ENCODE peak calls at places on chromosomes 1 and 21, in ten cellular contexts. One of them, this sample, is unnamed.

GRCh38 chr21:31909153-31909771 is 36.4 kb downstream of the HUNK start:
- DNase-seq in activated T-cell treated with anti-CD3 and anti-CD28 coated beads, Interleukin-2, amount 50 U/mL, for 72 hours: no peak
- DNase-seq in neuronal stem cell: peak; percentile 59
- DNase-seq in mucosa of gallbladder: no peak
- DNase-seq in HuH-7: no peak
- DNase-seq in HCEC 1CT: no peak
- DNase-seq in T follicular helper cell: no peak
- DNase-seq in activated CD4-positive, alpha-beta T cell treated with anti-CD3 and anti-CD28 coated beads, Interleukin-2, amount 50 U/mL, for 24 hours: no peak
- DNase-seq in fibroblast of villous mesenchyme: no peak
- DNase-seq in activated naive CD4-positive, alpha-beta T cell treated with Interleukin-2 at 50 U/mL for 16 hours: no peak
- DNase-seq in this sample: peak; percentile 72

GRCh38 chr1:28127617-28128257 is 39.3 kb upstream of the EYA3 start:
- DNase-seq in HuH-7: no peak
- DNase-seq in neuronal stem cell: no peak
- DNase-seq in activated CD4-positive, alpha-beta T cell treated with anti-CD3 and anti-CD28 coated beads, Interleukin-2, amount 50 U/mL, for 24 hours: no peak
- DNase-seq in HCEC 1CT: no peak
- DNase-seq in activated T-cell treated with anti-CD3 and anti-CD28 coated beads, Interleukin-2, amount 50 U/mL, for 72 hours: no peak
- DNase-seq in fibroblast of villous mesenchyme: no peak
- DNase-seq in activated naive CD4-positive, alpha-beta T cell treated with Interleukin-2 at 50 U/mL for 16 hours: no peak
- DNase-seq in mucosa of gallbladder: no peak
- DNase-seq in T follicular helper cell: no peak
- DNase-seq in this sample: no peak

GRCh38 chr1:229022595-229023350 is 248.1 kb upstream of the RAB4A start:
- DNase-seq in HuH-7: peak; percentile 44
- DNase-seq in activated T-cell treated with anti-CD3 and anti-CD28 coated beads, Interleukin-2, amount 50 U/mL, for 72 hours: no peak
- DNase-seq in HCEC 1CT: no peak
- DNase-seq in mucosa of gallbladder: peak; percentile 8
- DNase-seq in fibroblast of villous mesenchyme: no peak
- DNase-seq in activated CD4-positive, alpha-beta T cell treated with anti-CD3 and anti-CD28 coated beads, Interleukin-2, amount 50 U/mL, for 24 hours: no peak
- DNase-seq in activated naive CD4-positive, alpha-beta T cell treated with Interleukin-2 at 50 U/mL for 16 hours: no peak
- DNase-seq in T follicular helper cell: no peak
- DNase-seq in neuronal stem cell: no peak
- DNase-seq in this sample: peak; percentile 60

GRCh38 chr1:117336087-117336817 is 31.0 kb upstream of the MAN1A2 start:
- DNase-seq in HuH-7: no peak
- DNase-seq in fibroblast of villous mesenchyme: no peak
- DNase-seq in HCEC 1CT: peak; percentile 7
- DNase-seq in mucosa of gallbladder: no peak
- DNase-seq in activated CD4-positive, alpha-beta T cell treated with anti-CD3 and anti-CD28 coated beads, Interleukin-2, amount 50 U/mL, for 24 hours: no peak
- DNase-seq in activated naive CD4-positive, alpha-beta T cell treated with Interleukin-2 at 50 U/mL for 16 hours: no peak
- DNase-seq in T follicular helper cell: no peak
- DNase-seq in activated T-cell treated with anti-CD3 and anti-CD28 coated beads, Interleukin-2, amount 50 U/mL, for 72 hours: no peak
- DNase-seq in neuronal stem cell: no peak
- DNase-seq in this sample: no peak

GRCh38 chr1:172351761-172352161 is 68.7 kb upstream of the C1orf105 start:
- DNase-seq in fibroblast of villous mesenchyme: peak; percentile 73
- DNase-seq in HuH-7: no peak
- DNase-seq in T follicular helper cell: no peak
- DNase-seq in HCEC 1CT: peak; percentile 60
- DNase-seq in neuronal stem cell: no peak
- DNase-seq in activated naive CD4-positive, alpha-beta T cell treated with Interleukin-2 at 50 U/mL for 16 hours: no peak
- DNase-seq in activated CD4-positive, alpha-beta T cell treated with anti-CD3 and anti-CD28 coated beads, Interleukin-2, amount 50 U/mL, for 24 hours: no peak
- DNase-seq in mucosa of gallbladder: no peak
- DNase-seq in activated T-cell treated with anti-CD3 and anti-CD28 coated beads, Interleukin-2, amount 50 U/mL, for 72 hours: no peak
- DNase-seq in this sample: no peak

GRCh38 chr1:41449326-41449921 is 35.1 kb downstream of the EDN2 start:
- DNase-seq in fibroblast of villous mesenchyme: no peak
- DNase-seq in activated T-cell treated with anti-CD3 and anti-CD28 coated beads, Interleukin-2, amount 50 U/mL, for 72 hours: no peak
- DNase-seq in neuronal stem cell: no peak
- DNase-seq in mucosa of gallbladder: no peak
- DNase-seq in activated CD4-positive, alpha-beta T cell treated with anti-CD3 and anti-CD28 coated beads, Interleukin-2, amount 50 U/mL, for 24 hours: no peak
- DNase-seq in activated naive CD4-positive, alpha-beta T cell treated with Interleukin-2 at 50 U/mL for 16 hours: no peak
- DNase-seq in HuH-7: no peak
- DNase-seq in T follicular helper cell: no peak
- DNase-seq in HCEC 1CT: no peak
- DNase-seq in this sample: no peak

GRCh38 chr21:14403681-14404318 is 20.9 kb upstream of the HSPA13 start:
- DNase-seq in activated naive CD4-positive, alpha-beta T cell treated with Interleukin-2 at 50 U/mL for 16 hours: no peak
- DNase-seq in activated T-cell treated with anti-CD3 and anti-CD28 coated beads, Interleukin-2, amount 50 U/mL, for 72 hours: no peak
- DNase-seq in activated CD4-positive, alpha-beta T cell treated with anti-CD3 and anti-CD28 coated beads, Interleukin-2, amount 50 U/mL, for 24 hours: no peak
- DNase-seq in T follicular helper cell: no peak
- DNase-seq in fibroblast of villous mesenchyme: peak; percentile 37
- DNase-seq in mucosa of gallbladder: no peak
- DNase-seq in HuH-7: peak; percentile 17
- DNase-seq in HCEC 1CT: peak; percentile 4
- DNase-seq in neuronal stem cell: no peak
- DNase-seq in this sample: no peak

GRCh38 chr1:200030791-200031190 is 3.3 kb downstream of the NR5A2 start:
- DNase-seq in HuH-7: no peak
- DNase-seq in neuronal stem cell: no peak
- DNase-seq in activated T-cell treated with anti-CD3 and anti-CD28 coated beads, Interleukin-2, amount 50 U/mL, for 72 hours: no peak
- DNase-seq in T follicular helper cell: no peak
- DNase-seq in activated CD4-positive, alpha-beta T cell treated with anti-CD3 and anti-CD28 coated beads, Interleukin-2, amount 50 U/mL, for 24 hours: no peak
- DNase-seq in HCEC 1CT: no peak
- DNase-seq in fibroblast of villous mesenchyme: no peak
- DNase-seq in activated naive CD4-positive, alpha-beta T cell treated with Interleukin-2 at 50 U/mL for 16 hours: no peak
- DNase-seq in mucosa of gallbladder: no peak
- DNase-seq in this sample: no peak

GRCh38 chr1:155127105-155127671 is 488 bp upstream of the EFNA1 start:
- DNase-seq in mucosa of gallbladder: peak; percentile 83
- DNase-seq in activated T-cell treated with anti-CD3 and anti-CD28 coated beads, Interleukin-2, amount 50 U/mL, for 72 hours: no peak
- DNase-seq in T follicular helper cell: no peak
- DNase-seq in neuronal stem cell: no peak
- DNase-seq in HCEC 1CT: no peak
- DNase-seq in activated CD4-positive, alpha-beta T cell treated with anti-CD3 and anti-CD28 coated beads, Interleukin-2, amount 50 U/mL, for 24 hours: no peak
- DNase-seq in activated naive CD4-positive, alpha-beta T cell treated with Interleukin-2 at 50 U/mL for 16 hours: peak; percentile 15
- DNase-seq in fibroblast of villous mesenchyme: peak; percentile 51
- DNase-seq in HuH-7: peak; percentile 91
- DNase-seq in this sample: peak; percentile 77

GRCh38 chr1:3890389-3891328 is 9.4 kb downstream of the C1orf174 start:
- DNase-seq in fibroblast of villous mesenchyme: no peak
- DNase-seq in activated T-cell treated with anti-CD3 and anti-CD28 coated beads, Interleukin-2, amount 50 U/mL, for 72 hours: no peak
- DNase-seq in activated naive CD4-positive, alpha-beta T cell treated with Interleukin-2 at 50 U/mL for 16 hours: no peak
- DNase-seq in HCEC 1CT: no peak
- DNase-seq in activated CD4-positive, alpha-beta T cell treated with anti-CD3 and anti-CD28 coated beads, Interleukin-2, amount 50 U/mL, for 24 hours: no peak
- DNase-seq in neuronal stem cell: no peak
- DNase-seq in mucosa of gallbladder: no peak
- DNase-seq in T follicular helper cell: no peak
- DNase-seq in HuH-7: no peak
- DNase-seq in this sample: no peak

GRCh38 chr1:24963943-24964677 is 34.0 kb upstream of the RUNX3 start:
- DNase-seq in mucosa of gallbladder: no peak
- DNase-seq in activated CD4-positive, alpha-beta T cell treated with anti-CD3 and anti-CD28 coated beads, Interleukin-2, amount 50 U/mL, for 24 hours: no peak
- DNase-seq in fibroblast of villous mesenchyme: no peak
- DNase-seq in activated T-cell treated with anti-CD3 and anti-CD28 coated beads, Interleukin-2, amount 50 U/mL, for 72 hours: no peak
- DNase-seq in neuronal stem cell: no peak
- DNase-seq in HCEC 1CT: no peak
- DNase-seq in T follicular helper cell: no peak
- DNase-seq in HuH-7: no peak
- DNase-seq in activated naive CD4-positive, alpha-beta T cell treated with Interleukin-2 at 50 U/mL for 16 hours: no peak
- DNase-seq in this sample: no peak

GRCh38 chr1:67575861-67576260 is 109.1 kb upstream of the GADD45A start:
- DNase-seq in HCEC 1CT: peak; percentile 87
- DNase-seq in mucosa of gallbladder: no peak
- DNase-seq in fibroblast of villous mesenchyme: peak; percentile 66
- DNase-seq in activated T-cell treated with anti-CD3 and anti-CD28 coated beads, Interleukin-2, amount 50 U/mL, for 72 hours: no peak
- DNase-seq in activated CD4-positive, alpha-beta T cell treated with anti-CD3 and anti-CD28 coated beads, Interleukin-2, amount 50 U/mL, for 24 hours: no peak
- DNase-seq in HuH-7: no peak
- DNase-seq in T follicular helper cell: no peak
- DNase-seq in neuronal stem cell: no peak
- DNase-seq in activated naive CD4-positive, alpha-beta T cell treated with Interleukin-2 at 50 U/mL for 16 hours: no peak
- DNase-seq in this sample: no peak

GRCh38 chr1:213297021-213297420 is 246.0 kb downstream of the RPS6KC1 start:
- DNase-seq in T follicular helper cell: no peak
- DNase-seq in activated T-cell treated with anti-CD3 and anti-CD28 coated beads, Interleukin-2, amount 50 U/mL, for 72 hours: no peak
- DNase-seq in fibroblast of villous mesenchyme: no peak
- DNase-seq in activated naive CD4-positive, alpha-beta T cell treated with Interleukin-2 at 50 U/mL for 16 hours: no peak
- DNase-seq in HuH-7: no peak
- DNase-seq in HCEC 1CT: no peak
- DNase-seq in mucosa of gallbladder: no peak
- DNase-seq in neuronal stem cell: no peak
- DNase-seq in activated CD4-positive, alpha-beta T cell treated with anti-CD3 and anti-CD28 coated beads, Interleukin-2, amount 50 U/mL, for 24 hours: no peak
- DNase-seq in this sample: no peak

GRCh38 chr1:119008483-119009299 is 20.5 kb upstream of the TBX15 start:
- DNase-seq in HCEC 1CT: peak; percentile 56
- DNase-seq in activated CD4-positive, alpha-beta T cell treated with anti-CD3 and anti-CD28 coated beads, Interleukin-2, amount 50 U/mL, for 24 hours: no peak
- DNase-seq in neuronal stem cell: peak; percentile 52
- DNase-seq in T follicular helper cell: no peak
- DNase-seq in fibroblast of villous mesenchyme: peak; percentile 59
- DNase-seq in activated T-cell treated with anti-CD3 and anti-CD28 coated beads, Interleukin-2, amount 50 U/mL, for 72 hours: peak; percentile 38
- DNase-seq in activated naive CD4-positive, alpha-beta T cell treated with Interleukin-2 at 50 U/mL for 16 hours: no peak
- DNase-seq in HuH-7: peak; percentile 80
- DNase-seq in mucosa of gallbladder: peak; percentile 46
- DNase-seq in this sample: peak; percentile 82

This sample was measured in retina.